ENCODE peak calls at places on chromosomes 6 and 20, in ten cellular contexts. S, D, I, T, V, K, G, C, N and A are unnamed samples.

GRCh38 chr6:154821638-154822037 is 88.4 kb downstream of the SCAF8 start:
- DNase-seq in S (no peak), V (no peak), K (no peak), D (no peak), T (no peak), I (no peak), N (no peak), C (no peak), G (no peak), A (no peak)

GRCh38 chr6:166313255-166314070 is 5.3 kb upstream of the PRR18 start:
- DNase-seq in G (peak), I (no peak), K (peak), T (no peak), S (peak), D (peak), V (peak), C (peak), N (peak), A (peak)

GRCh38 chr20:5030348-5031205 is 29.3 kb upstream of the SLC23A2 start:
- DNase-seq in S (no peak), C (no peak), T (no peak), V (no peak), I (no peak), G (no peak), N (no peak), D (no peak), K (no peak), A (no peak)

GRCh38 chr6:26660096-26660425 is 515 bp upstream of the ZNF322 start:
- DNase-seq in V (no peak), G (no peak), D (no peak), T (no peak), S (peak), C (no peak), I (no peak), N (no peak), K (peak), A (peak)

GRCh38 chr6:147117580-147117979 is 86.6 kb upstream of the STXBP5 start:
- DNase-seq in T (no peak), C (no peak), K (peak), G (peak), S (peak), V (no peak), N (no peak), I (no peak), D (no peak), A (no peak)

GRCh38 chr6:14985366-14985765 is 260.5 kb upstream of the JARID2 start:
- DNase-seq in T (no peak), N (no peak), C (no peak), I (no peak), K (no peak), D (no peak), V (no peak), G (no peak), S (no peak), A (no peak)

GRCh38 chr6:90421656-90422055 is 125.0 kb upstream of the BACH2 start:
- DNase-seq in K (no peak), C (no peak), G (no peak), S (no peak), N (no peak), V (no peak), I (no peak), D (no peak), T (peak), A (no peak)

GRCh38 chr6:148414836-148415235 is 72.2 kb downstream of the SASH1 start:
- DNase-seq in K (peak), C (no peak), G (peak), T (no peak), I (no peak), D (no peak), V (no peak), N (no peak), S (peak), A (peak)

GRCh38 chr6:36318690-36319435 is 17.8 kb downstream of the BNIP5 start:
- DNase-seq in G (no peak), V (no peak), I (no peak), N (no peak), C (no peak), D (no peak), T (peak), S (no peak), K (no peak), A (no peak)

GRCh38 chr6:160275511-160276003 is 16.9 kb upstream of the SLC22A2 start:
- DNase-seq in K (no peak), S (no peak), T (no peak), D (no peak), I (no peak), C (no peak), N (no peak), G (no peak), V (no peak), A (no peak)

GRCh38 chr20:53774487-53775203 is 181.0 kb upstream of the ZNF217 start:
- DNase-seq in I (no peak), V (no peak), G (peak), K (peak), N (no peak), S (peak), C (no peak), T (no peak), D (no peak), A (peak)

GRCh38 chr6:25122001-25122400 is 157.2 kb upstream of the CARMIL1 start:
- DNase-seq in S (peak), G (peak), I (no peak), C (no peak), D (no peak), N (no peak), T (no peak), K (peak), V (no peak), A (no peak)

GRCh38 chr6:52139985-52140680 is 46.0 kb upstream of the IL17A start:
- DNase-seq in I (no peak), N (no peak), C (no peak), T (no peak), V (no peak), S (no peak), G (peak), D (no peak), K (no peak), A (no peak)

GRCh38 chr6:3624268-3625136 is 127.0 kb downstream of the PXDC1 start:
- DNase-seq in G (no peak), T (no peak), C (no peak), D (no peak), K (no peak), I (no peak), V (no peak), N (no peak), S (no peak), A (no peak)

GRCh38 chr20:25090492-25091429 is 8.8 kb upstream of the VSX1 start:
- DNase-seq in V (peak), D (peak), C (peak), N (no peak), I (no peak), S (no peak), K (no peak), T (no peak), G (no peak), A (no peak)

GRCh38 chr6:142802124-142802523 is 142.9 kb downstream of the HIVEP2 start:
- DNase-seq in C (peak), V (peak), K (peak), N (no peak), G (peak), T (no peak), I (peak), D (no peak), S (peak), A (peak)

GRCh38 chr20:10812738-10813327 is 139.0 kb upstream of the JAG1 start:
- DNase-seq in K (no peak), G (peak), V (no peak), T (no peak), C (no peak), S (no peak), I (no peak), N (no peak), D (no peak), A (no peak)

GRCh38 chr6:22497299-22497698 is 72.1 kb upstream of the HDGFL1 start:
- DNase-seq in K (no peak), T (no peak), V (no peak), I (no peak), N (no peak), D (no peak), C (no peak), S (no peak), G (no peak), A (no peak)

GRCh38 chr6:166301611-166302529 is 6.3 kb downstream of the PRR18 start:
- DNase-seq in C (no peak), D (no peak), K (no peak), S (no peak), N (no peak), V (no peak), T (no peak), I (no peak), G (no peak), A (no peak)

GRCh38 chr6:139230421-139230840 is 61.4 kb downstream of the TXLNB start:
- DNase-seq in S (peak), D (no peak), C (no peak), G (peak), I (peak), V (no peak), K (peak), T (peak), N (no peak), A (no peak)

GRCh38 chr6:140980265-140980887 is 1152.3 kb upstream of the GJE1 start:
- DNase-seq in S (peak), G (peak), I (no peak), D (no peak), C (no peak), K (peak), T (no peak), V (no peak), N (no peak), A (no peak)

GRCh38 chr6:15770347-15771143 is 107.7 kb upstream of the DTNBP1 start:
- DNase-seq in K (peak), N (no peak), C (no peak), S (peak), G (peak), D (no peak), I (no peak), V (peak), T (no peak), A (no peak)

GRCh38 chr20:36384022-36384619 is 78.0 kb downstream of the DLGAP4 start:
- DNase-seq in T (no peak), V (peak), K (peak), C (peak), D (peak), N (no peak), S (peak), G (peak), I (no peak), A (peak)

GRCh38 chr20:1272368-1273155 is 6.5 kb downstream of the SNPH start:
- DNase-seq in D (no peak), T (peak), N (no peak), I (no peak), G (no peak), S (no peak), K (no peak), V (no peak), C (no peak), A (no peak)

GRCh38 chr6:154604120-154604519 is 93.6 kb upstream of the CNKSR3 start:
- DNase-seq in S (no peak), T (no peak), D (no peak), I (no peak), K (no peak), N (no peak), G (no peak), C (no peak), V (no peak), A (no peak)

GRCh38 chr6:40436685-40437604 is 150.2 kb downstream of the LRFN2 start:
- DNase-seq in C (no peak), K (peak), V (peak), I (no peak), S (no peak), T (peak), D (peak), N (no peak), G (peak), A (peak)

GRCh38 chr20:63011798-63012197 is 5.0 kb upstream of the BHLHE23 start:
- DNase-seq in K (no peak), G (peak), S (no peak), C (no peak), I (no peak), T (peak), N (no peak), D (no peak), V (no peak), A (no peak)